ENCODE peak calls at places on chromosome 11, in five cellular contexts. N is HCT116, E is neural progenitor cell, P is PC-3, V is mesendoderm. Z is an unnamed sample. For H3K4me1, the result is how much of the 10 kb centered on the place peaks cover.

GRCh38 chr11:70625921-70626518 is 227.7 kb downstream of the CTTN start:
- DNase-seq in P (no peak), V (peak), N (no peak), E (peak), Z (no peak)

GRCh38 chr11:112963368-112963955 is 2.2 kb downstream of the NCAM1 start:
- DNase-seq in E (peak), P (no peak), V (peak), N (no peak), Z (no peak)

GRCh38 chr11:14969922-14970323 is 2.2 kb downstream of the CALCA start:
- DNase-seq in E (peak), N (peak), P (peak), V (peak), Z (peak)

GRCh38 chr11:117087446-117087845 is 10.8 kb downstream of the SIK3 start:
- DNase-seq in V (no peak), E (no peak), N (no peak), P (no peak), Z (no peak)

GRCh38 chr11:628056-628455 is 1.1 kb upstream of the SCT start:
- DNase-seq in V (no peak), P (no peak), E (no peak), N (no peak), Z (no peak)

GRCh38 chr11:624705-625635 is at the start of gene CDHR5:
- DNase-seq in P (no peak), N (no peak), E (no peak), V (no peak), Z (peak)

GRCh38 chr11:56624661-56625110 is 10.0 kb upstream of the OR5M1 start:
- DNase-seq in V (peak), P (peak), E (peak), N (no peak), Z (peak)

GRCh38 chr11:12276356-12276755 is 101.0 kb upstream of the PARVA start:
- DNase-seq in E (no peak), V (no peak), N (no peak), P (no peak), Z (no peak)

GRCh38 chr11:15968461-15969130 is 387.8 kb downstream of the SOX6 start:
- DNase-seq in P (no peak), N (no peak), E (peak), V (peak), Z (peak)

GRCh38 chr11:4636962-4637661 is at the start of gene OR51D1:
- DNase-seq in E (peak), N (peak), V (peak), P (peak), Z (peak)

GRCh38 chr11:33371049-33371448 is 113.9 kb downstream of the HIPK3 start:
- DNase-seq in P (no peak), V (no peak), E (no peak), N (no peak), Z (no peak)

GRCh38 chr11:4672470-4672869 is 25.2 kb downstream of the OR51E2 start:
- DNase-seq in P (peak), N (no peak), V (peak), E (no peak), Z (no peak)

GRCh38 chr11:123493393-123494063 is 63.5 kb downstream of the GRAMD1B start:
- DNase-seq in P (peak), E (peak), V (peak), N (no peak), Z (no peak)

GRCh38 chr11:41316726-41317125 is 142.7 kb downstream of the LRRC4C start:
- DNase-seq in N (no peak), P (no peak), V (no peak), E (no peak), Z (no peak)

GRCh38 chr11:45023065-45023365 is 72.3 kb upstream of the TP53I11 start:
- DNase-seq in E (no peak), N (no peak), V (no peak), P (no peak), Z (no peak)

GRCh38 chr11:14359573-14360031 is 619 bp upstream of the RRAS2 start:
- DNase-seq in P (peak), V (no peak), N (no peak), E (no peak), Z (no peak)

GRCh38 chr11:59551651-59552521 is 40.5 kb downstream of the OR4D9 start:
- DNase-seq in N (peak), P (peak), V (peak), E (peak), Z (no peak)

GRCh38 chr11:50080256-50080655 is 47.6 kb downstream of the OR4C45 start:
- DNase-seq in E (no peak), P (no peak), N (no peak), V (no peak), Z (no peak)

GRCh38 chr11:111312076-111312475 is 13.7 kb downstream of the POU2AF3 start:
- DNase-seq in N (no peak), V (no peak), E (no peak), P (no peak), Z (peak)

GRCh38 chr11:44889266-44889665 is 61.4 kb downstream of the TP53I11 start:
- DNase-seq in E (no peak), P (no peak), N (no peak), V (no peak), Z (no peak)

GRCh38 chr11:28459912-28460311 is 351.7 kb downstream of the METTL15 start:
- DNase-seq in E (no peak), P (no peak), N (no peak), V (no peak), Z (no peak)

GRCh38 chr11:61041755-61042518 is 60.4 kb upstream of the CD5 start:
- DNase-seq in E (peak), V (peak), P (peak), N (no peak), Z (peak)

GRCh38 chr11:70067036-70067435 is 11.1 kb upstream of the ANO1 start:
- DNase-seq in N (no peak), E (no peak), V (no peak), P (no peak), Z (peak)

GRCh38 chr11:79525257-79525656 is 84.4 kb upstream of the TENM4 start:
- DNase-seq in P (peak), E (no peak), V (no peak), N (no peak), Z (no peak)

GRCh38 chr11:78595431-78596130 is 20.9 kb upstream of the NARS2 start:
- DNase-seq in N (no peak), E (no peak), V (no peak), P (no peak), Z (no peak)

GRCh38 chr11:119615879-119616190 is 113.2 kb downstream of the NECTIN1 start:
- DNase-seq in E (no peak), N (no peak), P (no peak), V (no peak), Z (no peak)
- H3K9ac ChIP-seq in E (no peak), N (peak), P (peak), V (no peak), Z (no peak)

GRCh38 chr11:132429685-132430084 is 1059.3 kb downstream of the NTM start:
- DNase-seq in E (no peak), N (no peak), P (no peak), V (no peak), Z (no peak)
- H3K4me1 ChIP-seq in E (under half), N (under half), P (under half), V (under half), Z (under half)

GRCh38 chr11:100878474-100878873 is 191.4 kb downstream of the ARHGAP42 start:
- DNase-seq in P (no peak), E (no peak), V (no peak), N (no peak), Z (no peak)
- H3K9ac ChIP-seq in P (no peak), E (no peak), V (no peak), N (no peak), Z (no peak)

GRCh38 chr11:65915101-65915820 is 3.6 kb downstream of the C11orf68 start:
- DNase-seq in E (no peak), P (no peak), N (no peak), V (no peak), Z (no peak)

GRCh38 chr11:65915821-65916251 is 3.0 kb downstream of the C11orf68 start:
- DNase-seq in N (peak), V (peak), E (no peak), P (peak), Z (peak)

GRCh38 chr11:65911682-65912568 is 6.9 kb downstream of the C11orf68 start:
- DNase-seq in N (peak), V (peak), E (peak), P (peak), Z (peak)

GRCh38 chr11:65916391-65916790 is 2.5 kb downstream of the C11orf68 start:
- DNase-seq in V (no peak), E (no peak), N (no peak), P (no peak), Z (no peak)

GRCh38 chr11:65912840-65913239 is 6.0 kb downstream of the C11orf68 start:
- DNase-seq in E (no peak), P (peak), V (no peak), N (no peak), Z (no peak)
- H3K4me1 ChIP-seq in E (under half), P (half or more), V (under half), N (half or more), Z (under half)

DNA sequence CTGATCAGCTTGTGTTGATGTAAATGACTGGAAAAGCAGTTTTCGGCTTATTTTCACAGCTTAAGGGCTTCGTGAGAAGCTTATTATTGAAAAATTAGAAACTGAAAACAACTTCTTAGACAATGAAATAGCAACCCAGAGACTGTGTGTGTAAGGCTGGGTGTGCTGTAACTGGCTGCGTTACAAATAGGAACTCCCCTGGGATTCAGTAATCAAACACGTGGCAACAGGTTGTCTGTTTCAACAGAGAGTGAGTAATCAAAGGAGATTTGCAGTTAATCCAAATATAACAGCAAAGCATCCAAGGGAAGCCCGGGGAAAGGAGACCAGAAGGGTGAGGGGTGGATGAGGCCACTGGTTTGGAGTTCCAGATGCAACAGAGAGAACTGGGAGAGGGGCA is 19.2 kb downstream of the NTM start:
- DNase-seq in E (no peak), P (no peak), V (no peak), N (no peak), Z (no peak)
- H3K9ac ChIP-seq in E (no peak), P (no peak), V (no peak), N (no peak), Z (no peak)

GRCh38 chr11:128515086-128515485 is 72.3 kb downstream of the ETS1 start:
- DNase-seq in V (no peak), E (no peak), N (no peak), P (no peak), Z (no peak)
- H3K4me1 ChIP-seq in V (under half), E (under half), N (under half), P (half or more), Z (under half)

DNA sequence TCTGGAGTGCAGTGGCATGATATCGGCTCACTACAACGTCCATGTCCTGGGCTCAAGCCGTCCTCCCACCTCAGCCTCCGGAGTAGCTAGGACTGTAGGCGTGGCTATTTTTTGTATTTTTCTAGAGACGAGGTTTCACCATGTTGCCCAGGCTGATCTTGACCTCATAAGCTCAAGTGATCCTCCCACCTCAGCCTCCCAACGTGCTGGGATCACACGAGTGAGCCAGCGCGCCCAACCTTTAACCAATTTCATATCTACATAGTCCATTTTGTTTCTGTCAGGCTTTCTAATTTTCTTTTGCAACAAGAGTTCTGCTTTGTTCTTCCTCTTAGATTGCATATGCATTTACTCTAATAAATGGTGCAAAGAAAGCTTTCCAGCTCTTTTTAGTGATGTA is 13.2 kb downstream of the RTN3 start:
- DNase-seq in E (no peak), N (no peak), V (no peak), P (no peak), Z (no peak)
- H3K9ac ChIP-seq in E (no peak), N (no peak), V (no peak), P (no peak), Z (no peak)

DNA sequence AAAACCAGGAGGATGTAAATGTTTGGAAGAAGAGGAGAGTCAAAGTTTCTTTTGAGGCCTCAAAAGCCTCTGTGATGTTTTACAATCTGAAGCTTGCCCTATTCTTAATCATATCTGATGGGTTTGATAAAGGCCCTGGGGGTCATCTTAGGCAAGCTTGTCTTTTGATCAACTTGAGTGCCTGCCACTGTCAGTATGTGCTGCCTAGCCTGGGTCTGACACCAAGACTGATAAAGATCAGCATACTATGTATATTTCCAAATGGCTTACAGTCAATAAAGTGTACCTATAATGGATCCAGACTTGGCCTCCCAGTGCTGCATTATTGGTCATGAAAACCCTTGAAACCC is 12.7 kb downstream of the EHF start:
- DNase-seq in N (no peak), P (no peak), V (no peak), E (no peak), Z (no peak)
- H3K4me1 ChIP-seq in N (half or more), P (half or more), V (under half), E (under half), Z (under half)

GRCh38 chr11:64660205-64660604 is 62.8 kb downstream of the NRXN2 start:
- DNase-seq in V (no peak), P (no peak), E (no peak), N (no peak), Z (no peak)
- H3K9ac ChIP-seq in V (no peak), P (no peak), E (no peak), N (no peak), Z (no peak)

DNA sequence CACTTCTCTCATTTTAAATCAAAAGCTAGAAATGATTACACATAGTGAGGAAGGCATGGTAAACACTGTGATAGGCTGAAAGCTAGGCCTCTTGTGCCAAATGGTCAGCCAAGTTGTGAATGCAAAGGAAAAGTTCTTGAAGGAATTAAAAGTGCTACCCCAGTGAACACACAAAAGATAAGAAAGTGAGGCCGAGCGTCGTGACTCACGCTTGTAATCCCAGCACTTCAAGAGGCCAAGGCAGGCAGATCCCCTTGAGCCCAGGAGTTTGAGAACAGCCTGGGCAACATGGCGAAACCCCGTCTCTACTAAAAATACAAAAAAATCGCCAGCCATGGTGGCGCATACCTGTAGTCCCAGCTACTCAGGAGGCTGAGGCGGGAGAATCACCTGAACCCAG is 6.3 kb upstream of the B4GAT1 start:
- DNase-seq in P (no peak), E (no peak), V (no peak), N (no peak), Z (no peak)
- H3K4me1 ChIP-seq in P (under half), E (under half), V (under half), N (under half), Z (under half)